ENCODE peak calls at places on chromosomes 13 and 19, in six cellular contexts. D is foreskin fibroblast, R is dorsolateral prefrontal cortex, W is tibial artery, E is AG09309, L is endodermal cell. Q is an unnamed sample.

GRCh38 chr19:18254546-18255500 is 19.4 kb downstream of the IQCN start:
- DNase-seq in R (no peak), W (no peak), L (peak), D (no peak), E (no peak), Q (no peak)

GRCh38 chr13:112435973-112436372 is 59.8 kb downstream of the SPACA7 start:
- DNase-seq in W (no peak), L (no peak), D (no peak), R (no peak), E (no peak), Q (no peak)

GRCh38 chr19:48530044-48530720 is 18.5 kb upstream of the LMTK3 start:
- DNase-seq in D (no peak), L (no peak), E (no peak), R (no peak), W (no peak), Q (no peak)

GRCh38 chr19:43779820-43780219 is 953 bp downstream of the KCNN4 start:
- DNase-seq in L (no peak), D (no peak), R (no peak), W (no peak), E (no peak), Q (no peak)

GRCh38 chr19:46076951-46077814 is 36.4 kb upstream of the IGFL4 start:
- DNase-seq in E (peak), W (no peak), D (peak), L (peak), R (peak), Q (peak)

GRCh38 chr19:41872775-41873647 is 4.1 kb upstream of the CD79A start:
- DNase-seq in L (peak), E (no peak), R (peak), D (peak), W (no peak), Q (peak)

GRCh38 chr13:45105895-45106294 is 14.4 kb upstream of the GTF2F2 start:
- DNase-seq in E (no peak), D (peak), L (no peak), W (no peak), R (no peak), Q (no peak)

GRCh38 chr13:31151837-31152236 is 9.9 kb downstream of the HSPH1 start:
- DNase-seq in D (no peak), E (no peak), L (no peak), R (no peak), W (no peak), Q (no peak)

GRCh38 chr19:47381653-47382279 is 32.7 kb downstream of the DHX34 start:
- DNase-seq in W (no peak), E (no peak), R (no peak), D (no peak), L (no peak), Q (peak)

GRCh38 chr13:53783466-53783865 is 754.9 kb downstream of the OLFM4 start:
- DNase-seq in D (no peak), W (no peak), L (peak), E (no peak), R (peak), Q (no peak)

GRCh38 chr13:42487221-42487620 is 86.7 kb upstream of the TNFSF11 start:
- DNase-seq in L (no peak), W (no peak), E (no peak), R (no peak), D (no peak), Q (no peak)

GRCh38 chr19:53558404-53558803 is 20.5 kb downstream of the ZNF331 start:
- DNase-seq in D (no peak), R (no peak), W (no peak), L (no peak), E (no peak), Q (no peak)

GRCh38 chr13:64675256-64675892 is 2554.8 kb downstream of the PCDH9 start:
- DNase-seq in L (no peak), E (no peak), W (no peak), D (peak), R (no peak), Q (no peak)

GRCh38 chr13:98252931-98253470 is 75.9 kb upstream of the RNF113B start:
- DNase-seq in R (no peak), D (peak), E (peak), L (no peak), W (no peak), Q (no peak)

GRCh38 chr19:10193666-10194499 is 870 bp downstream of the DNMT1 start:
- DNase-seq in W (no peak), R (no peak), L (no peak), E (no peak), D (peak), Q (peak)

GRCh38 chr13:83024955-83025594 is 857.2 kb downstream of the SLITRK1 start:
- DNase-seq in D (peak), R (no peak), L (peak), W (no peak), E (no peak), Q (no peak)

GRCh38 chr19:3094638-3095374 is 644 bp downstream of the GNA11 start:
- DNase-seq in L (peak), W (no peak), D (no peak), R (no peak), E (no peak), Q (peak)

GRCh38 chr13:59890064-59890463 is 273.7 kb downstream of the DIAPH3 start:
- DNase-seq in R (no peak), W (no peak), L (no peak), D (no peak), E (peak), Q (no peak)

GRCh38 chr19:38134538-38135149 is 89.4 kb downstream of the DPF1 start:
- DNase-seq in R (no peak), L (peak), E (no peak), W (no peak), D (peak), Q (peak)

GRCh38 chr13:40031031-40031430 is 375.6 kb downstream of the COG6 start:
- DNase-seq in L (no peak), R (no peak), E (peak), W (no peak), D (peak), Q (no peak)

GRCh38 chr19:1146418-1146711 is 27.7 kb downstream of the SBNO2 start:
- DNase-seq in R (no peak), D (no peak), L (no peak), E (no peak), W (no peak), Q (no peak)

GRCh38 chr19:31071157-31071855 is 277.9 kb downstream of the TSHZ3 start:
- DNase-seq in L (no peak), D (no peak), W (no peak), R (no peak), E (no peak), Q (no peak)

GRCh38 chr19:16801599-16801998 is 27.6 kb upstream of the SIN3B start:
- DNase-seq in R (no peak), D (peak), E (peak), L (no peak), W (no peak), Q (no peak)
- TF ChIP-seq CTCF in R (no peak), D (no peak), E (no peak), L (no peak), W (no peak), Q (no peak)

GRCh38 chr19:13089139-13089856 is 13.4 kb downstream of the LYL1 start:
- DNase-seq in W (no peak), R (no peak), E (no peak), L (peak), D (no peak), Q (peak)
- TF ChIP-seq CTCF in W (peak), R (no peak), E (peak), L (peak), D (peak), Q (peak)

GRCh38 chr19:13428352-13428751 is 77.9 kb downstream of the CACNA1A start:
- DNase-seq in W (no peak), R (peak), E (no peak), L (peak), D (peak), Q (peak)
- TF ChIP-seq CTCF in W (peak), R (peak), E (peak), L (peak), D (peak), Q (peak)

DNA sequence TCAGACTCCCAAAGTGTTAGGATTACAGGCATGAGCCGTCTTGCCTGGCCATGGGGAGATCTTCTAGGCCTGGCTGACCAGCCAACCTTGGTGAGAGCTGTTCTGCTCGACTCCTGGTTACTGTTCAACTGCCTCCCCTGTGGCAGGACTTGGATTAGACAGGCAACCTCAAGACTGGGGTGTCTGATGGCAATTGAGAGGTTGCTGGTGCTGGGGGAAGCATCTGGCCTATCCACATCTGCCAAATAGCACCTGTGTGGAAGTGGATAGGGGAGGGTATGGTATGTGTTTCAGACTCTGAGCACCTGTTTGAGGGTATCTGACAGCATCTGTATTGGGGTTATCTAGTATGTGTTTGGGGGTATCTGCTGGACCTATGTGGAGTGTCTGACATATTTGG is 44.7 kb downstream of the ARHGEF18 start:
- DNase-seq in R (no peak), L (no peak), D (no peak), E (no peak), W (no peak), Q (no peak)
- TF ChIP-seq CTCF in R (no peak), L (no peak), D (no peak), E (no peak), W (no peak), Q (no peak)